ENCODE peak calls at places on chromosomes 7 and 10, in ten cellular contexts. M, C, P, Q, R, W, J, F, X and O are unnamed samples.

GRCh38 chr7:45975367-45975766 is 54.3 kb upstream of the IGFBP3 start:
- DNase-seq in C (no peak), W (no peak), J (peak), F (no peak), X (no peak), Q (no peak), P (no peak), M (no peak), R (no peak), O (no peak)

GRCh38 chr10:113329121-113329596 is 223.7 kb upstream of the HABP2 start:
- DNase-seq in F (no peak), R (no peak), Q (peak), W (peak), P (no peak), X (no peak), M (no peak), J (peak), C (no peak), O (no peak)

GRCh38 chr7:155236386-155236785 is 61.3 kb upstream of the INSIG1 start:
- DNase-seq in Q (no peak), C (no peak), X (no peak), P (no peak), R (no peak), J (no peak), F (no peak), M (no peak), W (no peak), O (no peak)

GRCh38 chr10:97977673-97978072 is 52.7 kb downstream of the CRTAC1 start:
- DNase-seq in M (no peak), P (peak), X (no peak), R (no peak), C (no peak), F (no peak), J (no peak), Q (no peak), W (no peak), O (no peak)

GRCh38 chr10:86169066-86169465 is 197.5 kb downstream of the GRID1 start:
- DNase-seq in W (no peak), X (no peak), M (no peak), F (no peak), P (no peak), C (no peak), R (no peak), Q (no peak), J (no peak), O (no peak)

GRCh38 chr10:86661161-86662025 is 6.9 kb upstream of the LDB3 start:
- DNase-seq in P (peak), F (peak), M (peak), R (no peak), Q (no peak), X (no peak), C (no peak), W (peak), J (no peak), O (no peak)

GRCh38 chr7:133436014-133436428 is 183.1 kb downstream of the EXOC4 start:
- DNase-seq in X (no peak), Q (no peak), W (peak), M (no peak), J (peak), F (peak), P (no peak), R (no peak), C (no peak), O (no peak)

GRCh38 chr10:69952069-69952800 is 100.4 kb upstream of the MACROH2A2 start:
- DNase-seq in X (no peak), W (no peak), M (no peak), J (no peak), Q (no peak), P (peak), C (no peak), F (no peak), R (no peak), O (no peak)

GRCh38 chr7:77157446-77157845 is 35.0 kb downstream of the CCDC146 start:
- DNase-seq in P (no peak), X (no peak), F (no peak), Q (no peak), R (no peak), M (no peak), J (peak), C (peak), W (peak), O (no peak)

GRCh38 chr10:6980353-6980752 is 400.3 kb upstream of the PRKCQ start:
- DNase-seq in Q (no peak), F (no peak), P (no peak), J (no peak), M (no peak), X (peak), W (no peak), R (no peak), C (no peak), O (no peak)

GRCh38 chr10:6973904-6974303 is 393.8 kb upstream of the PRKCQ start:
- DNase-seq in Q (no peak), M (no peak), W (no peak), C (no peak), F (no peak), R (no peak), J (no peak), P (no peak), X (peak), O (no peak)

GRCh38 chr10:6977641-6978627 is 397.9 kb upstream of the PRKCQ start:
- DNase-seq in P (no peak), C (peak), M (no peak), X (peak), F (no peak), Q (no peak), W (no peak), R (no peak), J (no peak), O (peak)
- TF ChIP-seq CTCF in P (no peak), C (no peak), M (no peak), X (no peak), F (no peak), Q (no peak), W (no peak), R (no peak), J (no peak), O (no peak)

DNA sequence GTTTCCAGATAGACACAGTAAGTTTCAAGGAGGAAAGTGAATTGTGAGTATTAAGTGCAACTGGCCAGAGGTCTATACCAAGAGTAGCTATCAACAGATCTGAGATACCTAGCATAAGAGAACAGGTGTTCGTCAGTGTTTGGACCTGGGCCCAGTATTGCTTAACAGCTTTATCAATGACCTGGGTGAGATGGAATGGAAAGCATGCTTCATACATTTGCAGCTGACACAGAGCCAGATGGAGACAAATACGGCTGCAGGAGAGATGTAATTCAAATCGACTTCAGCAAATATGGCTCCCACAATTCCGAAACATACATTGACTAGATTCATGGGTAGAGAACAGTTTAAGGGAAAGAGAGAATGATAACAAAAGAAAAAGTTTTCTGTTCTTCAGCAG is 27.8 kb upstream of the COBL start:
- DNase-seq in C (no peak), M (peak), F (peak), P (no peak), Q (no peak), W (no peak), J (no peak), R (peak), X (no peak), O (no peak)
- TF ChIP-seq CTCF in C (no peak), M (no peak), F (no peak), P (no peak), Q (no peak), W (no peak), J (no peak), R (no peak), X (no peak), O (no peak)

GRCh38 chr10:137031-137430 is 1.8 kb downstream of the ZMYND11 start:
- DNase-seq in J (peak), P (no peak), W (no peak), R (peak), C (peak), M (no peak), F (peak), Q (peak), X (no peak), O (peak)
- TF ChIP-seq CTCF in J (peak), P (no peak), W (peak), R (peak), C (peak), M (peak), F (no peak), Q (no peak), X (peak), O (peak)

GRCh38 chr7:146090023-146090645 is 26.5 kb upstream of the CNTNAP2 start:
- DNase-seq in Q (peak), F (peak), W (no peak), R (peak), X (no peak), P (no peak), M (no peak), C (peak), J (peak), O (peak)
- TF ChIP-seq CTCF in Q (peak), F (peak), W (peak), R (peak), X (peak), P (peak), M (peak), C (peak), J (peak), O (peak)

DNA sequence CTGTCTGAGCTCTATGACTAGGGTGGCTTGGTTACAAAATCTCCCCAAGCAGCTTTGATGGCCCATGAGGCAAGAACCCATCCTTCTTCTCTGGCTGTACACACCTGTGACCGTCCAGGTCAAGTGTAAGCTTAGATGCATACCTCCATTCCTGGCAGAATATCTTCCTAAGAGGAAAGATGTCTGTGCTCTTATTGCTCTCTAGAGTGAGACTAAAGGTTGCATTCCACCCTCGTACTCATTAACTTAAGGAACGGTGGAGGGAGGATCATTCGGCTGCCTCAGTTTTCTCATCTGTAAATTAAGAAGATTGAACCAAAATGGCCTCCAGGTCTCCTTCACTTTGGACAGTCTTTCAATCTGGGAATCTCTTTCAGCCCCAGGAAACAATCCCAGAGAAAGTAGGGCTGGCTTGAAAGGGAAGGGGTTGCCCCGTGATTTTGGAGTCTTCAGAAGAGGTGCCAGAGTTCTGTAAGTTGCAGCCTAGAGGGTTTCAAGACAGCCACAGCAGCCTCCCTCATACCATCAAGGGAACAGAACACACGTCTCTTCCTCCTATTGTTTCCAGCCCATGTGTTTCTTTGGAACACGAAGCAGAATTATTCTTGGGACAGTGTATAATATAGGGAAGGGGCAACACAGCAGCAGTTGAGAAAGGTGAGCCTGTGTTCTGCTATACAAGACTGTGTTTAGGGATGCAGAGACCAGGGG is 5.4 kb downstream of the HOXA4 start:
- DNase-seq in R (no peak), P (no peak), M (no peak), W (no peak), X (no peak), J (no peak), F (no peak), C (no peak), Q (no peak), O (no peak)
- TF ChIP-seq CTCF in R (no peak), P (no peak), M (no peak), W (no peak), X (no peak), J (no peak), F (no peak), C (no peak), Q (no peak), O (no peak)